ENCODE peak calls at places on chromosomes 5 and 9, in six cellular contexts. One of them, this sample, is unnamed.

GRCh38 chr9:4339783-4340335 is 40.0 kb upstream of the GLIS3 start:
- DNase-seq in breast epithelium: no peak
- DNase-seq in heart left ventricle: no peak
- DNase-seq in IMR-90: peak
- DNase-seq in suprapubic skin: no peak
- DNase-seq in ovary: no peak
- DNase-seq in this sample: no peak

GRCh38 chr5:147509710-147510651 is at the start of gene DPYSL3:
- DNase-seq in breast epithelium: peak
- DNase-seq in heart left ventricle: peak
- DNase-seq in IMR-90: peak
- DNase-seq in suprapubic skin: peak
- DNase-seq in ovary: peak
- DNase-seq in this sample: peak

GRCh38 chr9:72656021-72656420 is 134.6 kb downstream of the TMC1 start:
- DNase-seq in breast epithelium: no peak
- DNase-seq in heart left ventricle: no peak
- DNase-seq in IMR-90: no peak
- DNase-seq in suprapubic skin: no peak
- DNase-seq in ovary: no peak
- DNase-seq in this sample: no peak

GRCh38 chr5:181151146-181151545 is 3.8 kb downstream of the OR2V2 start:
- DNase-seq in breast epithelium: no peak
- DNase-seq in heart left ventricle: no peak
- DNase-seq in IMR-90: no peak
- DNase-seq in suprapubic skin: no peak
- DNase-seq in ovary: no peak
- DNase-seq in this sample: no peak

GRCh38 chr5:80688648-80689420 is 34.1 kb upstream of the DHFR start:
- DNase-seq in breast epithelium: no peak
- DNase-seq in heart left ventricle: no peak
- DNase-seq in IMR-90: no peak
- DNase-seq in suprapubic skin: no peak
- DNase-seq in ovary: no peak
- DNase-seq in this sample: no peak

GRCh38 chr9:26670052-26670640 is 222.5 kb downstream of the CAAP1 start:
- DNase-seq in breast epithelium: no peak
- DNase-seq in heart left ventricle: no peak
- DNase-seq in IMR-90: no peak
- DNase-seq in suprapubic skin: no peak
- DNase-seq in ovary: no peak
- DNase-seq in this sample: no peak

GRCh38 chr9:131366745-131367401 is 27.0 kb upstream of the PRRC2B start:
- DNase-seq in breast epithelium: no peak
- DNase-seq in heart left ventricle: peak
- DNase-seq in IMR-90: peak
- DNase-seq in suprapubic skin: no peak
- DNase-seq in ovary: peak
- DNase-seq in this sample: no peak

GRCh38 chr5:151685749-151686672 is 704 bp downstream of the SPARC start:
- DNase-seq in breast epithelium: no peak
- DNase-seq in heart left ventricle: no peak
- DNase-seq in IMR-90: no peak
- DNase-seq in suprapubic skin: no peak
- DNase-seq in ovary: no peak
- DNase-seq in this sample: no peak

GRCh38 chr5:172410160-172410559 is 44.2 kb downstream of the SH3PXD2B start:
- DNase-seq in breast epithelium: no peak
- DNase-seq in heart left ventricle: no peak
- DNase-seq in IMR-90: peak
- DNase-seq in suprapubic skin: no peak
- DNase-seq in ovary: no peak
- DNase-seq in this sample: no peak

GRCh38 chr5:93583799-93584530 is 943 bp downstream of the NR2F1 start:
- DNase-seq in breast epithelium: no peak
- DNase-seq in heart left ventricle: no peak
- DNase-seq in IMR-90: peak
- DNase-seq in suprapubic skin: no peak
- DNase-seq in ovary: peak
- DNase-seq in this sample: peak

GRCh38 chr9:79858509-79858908 is 286.7 kb downstream of the TLE4 start:
- DNase-seq in breast epithelium: no peak
- DNase-seq in heart left ventricle: no peak
- DNase-seq in IMR-90: peak
- DNase-seq in suprapubic skin: no peak
- DNase-seq in ovary: no peak
- DNase-seq in this sample: no peak

GRCh38 chr5:15791274-15791673 is 291.3 kb downstream of the FBXL7 start:
- DNase-seq in breast epithelium: no peak
- DNase-seq in heart left ventricle: no peak
- DNase-seq in IMR-90: no peak
- DNase-seq in suprapubic skin: no peak
- DNase-seq in ovary: no peak
- DNase-seq in this sample: no peak

GRCh38 chr5:143920772-143921171 is 108.8 kb downstream of the HMHB1 start:
- DNase-seq in breast epithelium: no peak
- DNase-seq in heart left ventricle: no peak
- DNase-seq in IMR-90: peak
- DNase-seq in suprapubic skin: no peak
- DNase-seq in ovary: no peak
- DNase-seq in this sample: no peak

GRCh38 chr9:12740845-12741244 is 34.0 kb upstream of the LURAP1L start:
- DNase-seq in breast epithelium: no peak
- DNase-seq in heart left ventricle: no peak
- DNase-seq in IMR-90: peak
- DNase-seq in suprapubic skin: no peak
- DNase-seq in ovary: no peak
- DNase-seq in this sample: no peak

GRCh38 chr9:4228606-4229005 is 71.3 kb downstream of the GLIS3 start:
- DNase-seq in breast epithelium: no peak
- DNase-seq in heart left ventricle: no peak
- DNase-seq in IMR-90: peak
- DNase-seq in suprapubic skin: no peak
- DNase-seq in ovary: no peak
- DNase-seq in this sample: no peak

GRCh38 chr9:36074870-36075532 is 38.3 kb downstream of the RECK start:
- DNase-seq in breast epithelium: peak
- DNase-seq in heart left ventricle: peak
- DNase-seq in IMR-90: peak
- DNase-seq in suprapubic skin: peak
- DNase-seq in ovary: peak
- DNase-seq in this sample: peak

GRCh38 chr5:84718377-84718776 is 333.7 kb upstream of the EDIL3 start:
- DNase-seq in breast epithelium: no peak
- DNase-seq in heart left ventricle: no peak
- DNase-seq in IMR-90: peak
- DNase-seq in suprapubic skin: no peak
- DNase-seq in ovary: no peak
- DNase-seq in this sample: no peak

GRCh38 chr5:10601246-10602030 is 37.6 kb downstream of the ANKRD33B start:
- DNase-seq in breast epithelium: peak
- DNase-seq in heart left ventricle: peak
- DNase-seq in IMR-90: peak
- DNase-seq in suprapubic skin: peak
- DNase-seq in ovary: peak
- DNase-seq in this sample: peak

GRCh38 chr9:92986175-92987110 is 39.1 kb downstream of the FGD3 start:
- DNase-seq in breast epithelium: no peak
- DNase-seq in heart left ventricle: no peak
- DNase-seq in IMR-90: no peak
- DNase-seq in suprapubic skin: no peak
- DNase-seq in ovary: no peak
- DNase-seq in this sample: peak

GRCh38 chr5:1394881-1395860 is 50.1 kb downstream of the SLC6A3 start:
- DNase-seq in breast epithelium: no peak
- DNase-seq in heart left ventricle: no peak
- DNase-seq in IMR-90: no peak
- DNase-seq in suprapubic skin: no peak
- DNase-seq in ovary: no peak
- DNase-seq in this sample: no peak

GRCh38 chr9:97906236-97906831 is 16.0 kb downstream of the TRMO start:
- DNase-seq in breast epithelium: no peak
- DNase-seq in heart left ventricle: peak
- DNase-seq in IMR-90: no peak
- DNase-seq in suprapubic skin: no peak
- DNase-seq in ovary: no peak
- DNase-seq in this sample: no peak

GRCh38 chr5:7717691-7718090 is 133.2 kb downstream of the CFAP90 start:
- DNase-seq in breast epithelium: no peak
- DNase-seq in heart left ventricle: no peak
- DNase-seq in IMR-90: no peak
- DNase-seq in suprapubic skin: no peak
- DNase-seq in ovary: no peak
- DNase-seq in this sample: no peak

GRCh38 chr5:34660444-34660843 is 4.3 kb downstream of the RAI14 start:
- DNase-seq in breast epithelium: no peak
- DNase-seq in heart left ventricle: no peak
- DNase-seq in IMR-90: peak
- DNase-seq in suprapubic skin: no peak
- DNase-seq in ovary: no peak
- DNase-seq in this sample: no peak

DNA sequence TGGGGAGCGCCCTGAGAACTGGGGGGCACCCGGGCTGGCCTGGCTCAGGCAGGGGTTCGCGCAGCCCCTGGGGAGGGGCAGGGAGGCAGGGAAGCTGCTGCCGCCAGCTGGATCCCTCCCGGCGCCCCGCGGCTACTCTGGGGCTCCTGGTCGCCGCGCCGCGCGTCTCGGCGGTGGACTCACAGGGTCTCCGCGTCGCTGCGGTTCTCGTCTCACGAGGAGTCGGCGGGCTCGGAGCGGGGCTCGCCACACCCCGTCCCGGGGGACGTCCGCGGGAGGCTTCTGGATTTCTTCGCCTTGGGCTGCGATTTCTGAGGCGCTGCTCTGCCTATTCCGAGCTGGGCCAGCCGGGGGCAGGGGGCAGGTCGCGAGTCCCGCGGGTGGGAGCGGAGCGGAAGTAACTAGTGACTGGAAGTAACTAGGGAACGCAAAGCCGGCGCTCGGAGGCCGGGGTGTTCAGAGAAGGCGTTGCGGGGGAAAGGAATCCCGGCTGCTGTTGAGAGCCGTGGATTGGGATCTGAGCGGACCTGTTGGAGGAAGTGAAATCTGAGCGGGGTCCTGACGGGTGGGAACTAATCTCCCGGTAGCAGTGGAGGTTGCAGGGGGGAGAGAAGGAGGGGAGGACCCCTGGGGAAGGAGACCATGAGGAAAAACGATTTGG is 509 bp downstream of the CYSTM1 start:
- DNase-seq in breast epithelium: peak
- DNase-seq in heart left ventricle: peak
- DNase-seq in IMR-90: peak
- DNase-seq in suprapubic skin: peak
- DNase-seq in ovary: peak
- DNase-seq in this sample: peak
- TF ChIP-seq POLR2A in breast epithelium: no peak
- TF ChIP-seq POLR2A in heart left ventricle: no peak
- TF ChIP-seq POLR2A in IMR-90: peak
- TF ChIP-seq POLR2A in suprapubic skin: no peak
- TF ChIP-seq POLR2A in ovary: no peak
- TF ChIP-seq POLR2A in this sample: no peak

GRCh38 chr9:125638239-125638638 is 68.8 kb downstream of the MAPKAP1 start:
- DNase-seq in breast epithelium: no peak
- DNase-seq in heart left ventricle: no peak
- DNase-seq in IMR-90: no peak
- DNase-seq in suprapubic skin: no peak
- DNase-seq in ovary: no peak
- DNase-seq in this sample: no peak
- H3K27ac ChIP-seq in breast epithelium: no peak
- H3K27ac ChIP-seq in heart left ventricle: no peak
- H3K27ac ChIP-seq in IMR-90: no peak
- H3K27ac ChIP-seq in suprapubic skin: no peak
- H3K27ac ChIP-seq in ovary: no peak
- H3K27ac ChIP-seq in this sample: no peak

DNA sequence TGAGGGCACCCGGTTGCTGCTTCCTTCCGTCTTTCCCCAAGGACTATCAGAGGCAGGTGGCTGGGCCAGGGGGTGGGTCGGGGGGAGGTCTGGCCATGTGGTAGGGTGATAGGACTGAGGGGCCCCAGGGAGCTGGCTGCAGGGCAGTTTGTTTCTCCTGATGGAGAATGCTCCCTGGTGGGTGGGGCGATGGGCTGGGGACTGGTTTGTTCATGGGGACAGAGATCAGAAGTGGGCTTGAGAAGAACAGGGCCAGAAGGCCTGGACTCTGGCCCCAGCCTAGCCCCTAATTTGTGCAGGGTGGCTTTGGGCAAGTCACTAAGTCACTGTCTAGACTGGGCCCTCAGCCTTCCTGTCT is 117.4 kb downstream of the RGS3 start:
- DNase-seq in breast epithelium: no peak
- DNase-seq in heart left ventricle: no peak
- DNase-seq in IMR-90: no peak
- DNase-seq in suprapubic skin: no peak
- DNase-seq in ovary: no peak
- DNase-seq in this sample: no peak
- H3K4me3 ChIP-seq in breast epithelium: no peak
- H3K4me3 ChIP-seq in heart left ventricle: no peak
- H3K4me3 ChIP-seq in IMR-90: no peak
- H3K4me3 ChIP-seq in suprapubic skin: no peak
- H3K4me3 ChIP-seq in ovary: no peak
- H3K4me3 ChIP-seq in this sample: no peak

DNA sequence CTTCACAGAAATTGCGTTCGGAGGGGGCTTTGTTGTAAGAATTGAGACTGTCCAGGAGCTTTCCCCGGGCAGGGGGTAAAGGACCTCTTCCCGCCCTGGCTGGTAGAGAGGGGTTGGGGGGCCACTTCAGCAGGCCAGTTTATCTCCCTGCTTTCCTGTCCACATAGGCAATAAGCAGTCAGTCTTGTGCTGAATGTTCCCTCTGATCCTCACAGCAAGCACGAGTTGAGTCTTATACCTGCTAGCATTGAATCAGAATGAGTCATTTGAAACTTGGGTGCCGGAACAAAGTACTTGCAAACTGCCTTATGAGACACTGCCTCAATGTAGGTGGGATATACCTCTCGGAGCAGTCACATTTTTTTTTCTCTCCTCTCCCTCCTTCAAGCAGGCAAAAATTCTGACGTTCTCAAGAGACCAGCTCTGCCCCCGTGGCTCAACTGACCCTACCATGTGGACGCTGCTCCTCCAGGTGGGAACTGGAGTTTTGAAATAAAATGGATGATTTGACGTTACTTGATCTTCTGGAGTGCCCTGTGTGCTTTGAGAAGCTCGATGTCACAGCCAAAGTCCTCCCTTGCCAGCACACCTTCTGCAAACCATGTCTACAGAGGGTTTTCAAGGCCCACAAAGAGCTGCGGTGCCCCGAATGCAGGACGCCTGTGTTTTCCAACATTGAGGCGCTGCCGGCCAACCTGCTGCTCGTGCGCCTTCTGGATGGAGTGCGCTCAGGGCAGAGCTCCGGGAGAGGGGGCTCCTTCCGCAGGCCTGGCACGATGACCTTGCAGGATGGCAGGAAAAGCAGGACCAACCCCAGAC is 1.3 kb downstream of the SH3RF2 start:
- DNase-seq in breast epithelium: no peak
- DNase-seq in heart left ventricle: no peak
- DNase-seq in IMR-90: peak
- DNase-seq in suprapubic skin: no peak
- DNase-seq in ovary: no peak
- DNase-seq in this sample: no peak
- TF ChIP-seq POLR2A in breast epithelium: no peak
- TF ChIP-seq POLR2A in heart left ventricle: no peak
- TF ChIP-seq POLR2A in IMR-90: no peak
- TF ChIP-seq POLR2A in suprapubic skin: no peak
- TF ChIP-seq POLR2A in ovary: no peak
- TF ChIP-seq POLR2A in this sample: no peak

GRCh38 chr5:32298056-32298420 is 14.7 kb downstream of the MTMR12 start:
- DNase-seq in breast epithelium: no peak
- DNase-seq in heart left ventricle: no peak
- DNase-seq in IMR-90: no peak
- DNase-seq in suprapubic skin: no peak
- DNase-seq in ovary: no peak
- DNase-seq in this sample: no peak
- H3K27ac ChIP-seq in breast epithelium: no peak
- H3K27ac ChIP-seq in heart left ventricle: no peak
- H3K27ac ChIP-seq in IMR-90: no peak
- H3K27ac ChIP-seq in suprapubic skin: no peak
- H3K27ac ChIP-seq in ovary: no peak
- H3K27ac ChIP-seq in this sample: no peak

This sample was measured in esophagus muscularis mucosa.